ENCODE peak calls at places on chromosome 22, in nine cellular contexts. One of them, this sample, is unnamed.

GRCh38 chr22:46202897-46203589 is 47.0 kb downstream of the CDPF1 start:
- DNase-seq in RKO: no peak
- DNase-seq in sigmoid colon: no peak
- DNase-seq in GM03348: no peak
- DNase-seq in AG09319: no peak
- DNase-seq in amygdala: no peak
- DNase-seq in MCF 10A: no peak
- DNase-seq in fibroblast of pulmonary artery: no peak
- DNase-seq in T-cell: no peak
- DNase-seq in this sample: no peak

GRCh38 chr22:34880667-34881066 is 185.3 kb upstream of the ISX start:
- DNase-seq in GM03348: no peak
- DNase-seq in fibroblast of pulmonary artery: no peak
- DNase-seq in AG09319: no peak
- DNase-seq in RKO: no peak
- DNase-seq in T-cell: no peak
- DNase-seq in amygdala: no peak
- DNase-seq in MCF 10A: no peak
- DNase-seq in sigmoid colon: no peak
- DNase-seq in this sample: no peak

GRCh38 chr22:40498454-40499186 is 128.2 kb downstream of the SGSM3 start:
- DNase-seq in AG09319: no peak
- DNase-seq in fibroblast of pulmonary artery: peak; percentile 81
- DNase-seq in sigmoid colon: no peak
- DNase-seq in T-cell: no peak
- DNase-seq in MCF 10A: peak; percentile 89
- DNase-seq in RKO: peak; percentile 21
- DNase-seq in GM03348: peak; percentile 71
- DNase-seq in amygdala: no peak
- DNase-seq in this sample: peak; percentile 80

GRCh38 chr22:38982008-38982927 is at the start of gene APOBEC3B:
- DNase-seq in fibroblast of pulmonary artery: peak; percentile 89
- DNase-seq in sigmoid colon: peak; percentile 94
- DNase-seq in RKO: peak; percentile 96
- DNase-seq in MCF 10A: peak; percentile 98
- DNase-seq in AG09319: peak; percentile 79
- DNase-seq in GM03348: peak; percentile 93
- DNase-seq in T-cell: peak; percentile 35
- DNase-seq in amygdala: peak; percentile 39
- DNase-seq in this sample: peak; percentile 91

GRCh38 chr22:33917744-33918406 is 2.4 kb downstream of the LARGE1 start:
- DNase-seq in fibroblast of pulmonary artery: no peak
- DNase-seq in amygdala: no peak
- DNase-seq in T-cell: no peak
- DNase-seq in AG09319: no peak
- DNase-seq in RKO: peak; percentile 18
- DNase-seq in sigmoid colon: no peak
- DNase-seq in GM03348: peak; percentile 29
- DNase-seq in MCF 10A: no peak
- DNase-seq in this sample: peak; percentile 26

GRCh38 chr22:35547993-35548761 is 7.5 kb downstream of the RASD2 start:
- DNase-seq in amygdala: no peak
- DNase-seq in fibroblast of pulmonary artery: no peak
- DNase-seq in MCF 10A: no peak
- DNase-seq in sigmoid colon: no peak
- DNase-seq in AG09319: no peak
- DNase-seq in T-cell: no peak
- DNase-seq in GM03348: no peak
- DNase-seq in RKO: peak; percentile 23
- DNase-seq in this sample: no peak

GRCh38 chr22:23263651-23264555 is 83.6 kb downstream of the BCR start:
- DNase-seq in GM03348: no peak
- DNase-seq in sigmoid colon: no peak
- DNase-seq in RKO: no peak
- DNase-seq in AG09319: no peak
- DNase-seq in amygdala: no peak
- DNase-seq in T-cell: peak; percentile 57
- DNase-seq in MCF 10A: no peak
- DNase-seq in fibroblast of pulmonary artery: no peak
- DNase-seq in this sample: no peak

GRCh38 chr22:30427871-30428270 is 2.3 kb downstream of the MTFP1 start:
- DNase-seq in amygdala: no peak
- DNase-seq in MCF 10A: no peak
- DNase-seq in RKO: no peak
- DNase-seq in sigmoid colon: no peak
- DNase-seq in AG09319: no peak
- DNase-seq in T-cell: no peak
- DNase-seq in GM03348: no peak
- DNase-seq in fibroblast of pulmonary artery: no peak
- DNase-seq in this sample: no peak

GRCh38 chr22:47149976-47150375 is 387.5 kb downstream of the TBC1D22A start:
- DNase-seq in sigmoid colon: no peak
- DNase-seq in GM03348: no peak
- DNase-seq in AG09319: no peak
- DNase-seq in T-cell: no peak
- DNase-seq in fibroblast of pulmonary artery: no peak
- DNase-seq in MCF 10A: no peak
- DNase-seq in RKO: no peak
- DNase-seq in amygdala: no peak
- DNase-seq in this sample: no peak

GRCh38 chr22:47055921-47056320 is 293.5 kb downstream of the TBC1D22A start:
- DNase-seq in GM03348: no peak
- DNase-seq in RKO: no peak
- DNase-seq in fibroblast of pulmonary artery: no peak
- DNase-seq in sigmoid colon: peak; percentile 51
- DNase-seq in amygdala: no peak
- DNase-seq in MCF 10A: no peak
- DNase-seq in T-cell: no peak
- DNase-seq in AG09319: no peak
- DNase-seq in this sample: no peak

This sample was measured in A549.